ENCODE peak calls at places on chromosomes 13 and 19, in six cellular contexts. One of them, this sample, is unnamed.

GRCh38 chr13:93959796-93960533 is 519.5 kb downstream of the DCT start:
- DNase-seq in IMR-90: peak
- DNase-seq in GM12878: no peak
- DNase-seq in suprapubic skin: no peak
- DNase-seq in ovary: no peak
- DNase-seq in transverse colon: no peak
- DNase-seq in this sample: no peak

GRCh38 chr13:102020611-102021216 is 381.1 kb downstream of the FGF14 start:
- DNase-seq in transverse colon: no peak
- DNase-seq in suprapubic skin: no peak
- DNase-seq in IMR-90: no peak
- DNase-seq in ovary: no peak
- DNase-seq in GM12878: no peak
- DNase-seq in this sample: no peak

GRCh38 chr13:110409581-110409992 is 102.5 kb downstream of the COL4A2 start:
- DNase-seq in IMR-90: peak
- DNase-seq in transverse colon: no peak
- DNase-seq in suprapubic skin: no peak
- DNase-seq in ovary: no peak
- DNase-seq in GM12878: no peak
- DNase-seq in this sample: no peak

GRCh38 chr19:55210120-55210493 is 806 bp upstream of the PTPRH start:
- DNase-seq in GM12878: no peak
- DNase-seq in IMR-90: peak
- DNase-seq in ovary: no peak
- DNase-seq in suprapubic skin: no peak
- DNase-seq in transverse colon: no peak
- DNase-seq in this sample: no peak

GRCh38 chr13:44191504-44192171 is 182.0 kb upstream of the SERP2 start:
- DNase-seq in suprapubic skin: no peak
- DNase-seq in GM12878: no peak
- DNase-seq in ovary: peak
- DNase-seq in transverse colon: peak
- DNase-seq in IMR-90: peak
- DNase-seq in this sample: peak

GRCh38 chr13:111387945-111388600 is 67.6 kb downstream of the TEX29 start:
- DNase-seq in GM12878: no peak
- DNase-seq in suprapubic skin: no peak
- DNase-seq in transverse colon: no peak
- DNase-seq in ovary: no peak
- DNase-seq in IMR-90: no peak
- DNase-seq in this sample: no peak

GRCh38 chr13:112172641-112173171 is 105.8 kb downstream of the SOX1 start:
- DNase-seq in suprapubic skin: no peak
- DNase-seq in GM12878: no peak
- DNase-seq in ovary: no peak
- DNase-seq in IMR-90: no peak
- DNase-seq in transverse colon: no peak
- DNase-seq in this sample: no peak

GRCh38 chr13:26308250-26308649 is 54.3 kb downstream of the CDK8 start:
- DNase-seq in suprapubic skin: no peak
- DNase-seq in GM12878: no peak
- DNase-seq in transverse colon: no peak
- DNase-seq in IMR-90: no peak
- DNase-seq in ovary: no peak
- DNase-seq in this sample: no peak

GRCh38 chr13:83184819-83185218 is 697.5 kb downstream of the SLITRK1 start:
- DNase-seq in IMR-90: peak
- DNase-seq in GM12878: no peak
- DNase-seq in transverse colon: no peak
- DNase-seq in suprapubic skin: no peak
- DNase-seq in ovary: no peak
- DNase-seq in this sample: no peak

GRCh38 chr13:59510377-59510776 is 653.4 kb downstream of the DIAPH3 start:
- DNase-seq in suprapubic skin: no peak
- DNase-seq in IMR-90: no peak
- DNase-seq in transverse colon: no peak
- DNase-seq in GM12878: no peak
- DNase-seq in ovary: no peak
- DNase-seq in this sample: no peak

GRCh38 chr19:16188521-16188920 is 3.3 kb downstream of the FAM32A start:
- DNase-seq in IMR-90: no peak
- DNase-seq in transverse colon: no peak
- DNase-seq in suprapubic skin: no peak
- DNase-seq in ovary: no peak
- DNase-seq in GM12878: no peak
- DNase-seq in this sample: no peak

GRCh38 chr19:16180611-16181010 is 4.6 kb upstream of the FAM32A start:
- DNase-seq in suprapubic skin: no peak
- DNase-seq in GM12878: no peak
- DNase-seq in transverse colon: no peak
- DNase-seq in IMR-90: peak
- DNase-seq in ovary: no peak
- DNase-seq in this sample: no peak

GRCh38 chr19:16184665-16185122 is 516 bp upstream of the FAM32A start:
- DNase-seq in suprapubic skin: no peak
- DNase-seq in ovary: no peak
- DNase-seq in IMR-90: no peak
- DNase-seq in transverse colon: no peak
- DNase-seq in GM12878: no peak
- DNase-seq in this sample: no peak

GRCh38 chr19:16185925-16186234 is 670 bp downstream of the FAM32A start:
- DNase-seq in suprapubic skin: no peak
- DNase-seq in IMR-90: no peak
- DNase-seq in GM12878: no peak
- DNase-seq in transverse colon: no peak
- DNase-seq in ovary: no peak
- DNase-seq in this sample: peak

GRCh38 chr19:16185123-16185924 is at the start of gene FAM32A:
- DNase-seq in suprapubic skin: peak
- DNase-seq in GM12878: peak
- DNase-seq in IMR-90: peak
- DNase-seq in ovary: peak
- DNase-seq in transverse colon: peak
- DNase-seq in this sample: peak
- TF ChIP-seq POLR2A in suprapubic skin: no peak
- TF ChIP-seq POLR2A in GM12878: peak
- TF ChIP-seq POLR2A in IMR-90: peak
- TF ChIP-seq POLR2A in ovary: peak
- TF ChIP-seq POLR2A in transverse colon: peak
- TF ChIP-seq POLR2A in this sample: peak

DNA sequence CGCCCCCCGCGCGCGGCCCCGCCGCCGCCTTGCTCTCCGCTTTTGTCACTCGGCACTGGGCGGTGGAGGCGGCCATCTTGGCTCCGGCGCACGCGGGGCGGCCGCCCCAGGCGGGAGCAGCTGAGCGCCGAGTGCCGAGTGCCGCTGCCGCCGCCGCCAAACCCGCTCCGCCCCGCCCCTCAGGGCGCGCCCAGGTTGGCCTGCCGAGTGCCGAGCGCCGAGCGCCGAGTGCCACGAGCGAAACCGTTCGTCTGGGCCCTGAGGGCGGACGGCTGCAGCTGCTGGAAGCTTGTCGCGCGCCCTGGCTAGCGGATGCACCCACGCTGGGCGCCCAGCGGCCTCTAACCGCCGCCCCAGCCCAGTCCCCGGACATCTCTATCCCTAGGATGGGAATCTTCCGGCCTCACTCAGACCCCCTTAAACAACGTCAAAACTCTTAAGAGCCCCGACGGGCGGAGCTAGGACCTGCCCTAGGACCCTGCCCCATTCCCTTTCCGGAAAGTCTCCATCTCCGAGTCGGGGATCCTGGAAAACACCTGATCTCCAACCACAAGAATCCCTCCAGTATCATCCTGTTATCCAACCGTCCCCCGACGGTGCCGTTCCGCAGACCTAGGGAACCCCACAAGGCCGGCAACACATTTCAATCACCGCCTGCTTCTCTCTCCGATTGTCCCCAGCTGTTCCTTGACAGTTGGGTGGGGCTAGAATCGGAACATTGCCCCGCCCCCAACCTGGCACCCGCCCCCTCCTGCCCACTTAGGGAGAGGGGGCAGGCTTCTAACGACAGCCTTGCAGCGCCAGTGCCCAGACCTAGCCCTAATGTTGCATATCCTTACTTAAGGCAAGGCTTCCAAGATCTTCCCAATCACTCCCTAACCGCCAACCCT is 14.1 kb upstream of the AKAP8L start:
- DNase-seq in IMR-90: peak
- DNase-seq in ovary: peak
- DNase-seq in suprapubic skin: peak
- DNase-seq in transverse colon: peak
- DNase-seq in GM12878: peak
- DNase-seq in this sample: peak
- TF ChIP-seq POLR2A in IMR-90: peak
- TF ChIP-seq POLR2A in ovary: peak
- TF ChIP-seq POLR2A in suprapubic skin: no peak
- TF ChIP-seq POLR2A in transverse colon: no peak
- TF ChIP-seq POLR2A in GM12878: peak
- TF ChIP-seq POLR2A in this sample: peak

DNA sequence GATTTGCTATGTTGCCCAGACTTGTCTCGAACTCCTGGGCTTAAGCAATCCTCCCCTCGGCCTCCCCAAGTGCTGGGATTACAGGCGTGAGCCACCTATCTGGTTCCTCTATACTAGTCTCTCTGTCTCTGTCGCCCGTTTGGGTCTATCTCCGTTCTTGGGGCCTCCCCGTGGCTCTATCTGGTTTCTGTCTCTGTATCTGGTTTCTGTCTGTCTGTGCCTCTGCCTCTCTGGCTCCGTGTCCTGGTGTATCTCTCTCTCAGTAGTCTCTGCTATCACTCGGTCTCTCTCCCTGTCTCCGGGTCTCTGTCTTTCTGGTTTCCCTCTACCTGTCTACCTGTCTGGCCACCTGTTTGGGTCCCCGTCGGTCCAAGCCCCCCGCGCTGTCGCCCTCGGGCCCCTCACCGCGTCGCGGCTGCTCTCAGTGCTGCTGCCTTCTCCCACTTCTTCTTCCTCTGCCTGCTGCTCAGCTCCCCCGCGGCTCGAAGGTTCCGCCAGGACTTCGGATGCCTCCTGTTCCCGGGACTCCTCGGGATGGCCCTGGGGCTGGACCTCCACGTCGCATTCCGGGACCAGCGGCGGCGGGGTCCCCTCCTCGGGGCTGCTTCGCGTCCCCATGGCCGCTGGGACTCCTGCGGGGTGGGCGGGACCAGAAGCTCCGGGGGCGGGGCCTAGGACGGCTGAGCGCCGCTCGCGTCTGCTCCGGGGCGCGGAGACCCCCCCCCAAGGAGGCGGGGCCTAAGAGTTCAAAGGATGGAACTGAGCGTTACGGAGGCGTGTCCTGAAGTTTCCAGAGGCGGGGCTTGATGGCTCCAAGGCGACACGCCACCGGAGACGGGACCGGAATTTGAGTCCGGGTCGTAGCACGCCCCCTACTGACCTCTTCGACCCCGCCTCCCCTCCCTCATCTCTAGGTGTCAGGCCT is 783 bp downstream of the PHLDB3 start:
- DNase-seq in transverse colon: peak
- DNase-seq in GM12878: peak
- DNase-seq in ovary: peak
- DNase-seq in suprapubic skin: peak
- DNase-seq in IMR-90: peak
- DNase-seq in this sample: peak
- TF ChIP-seq POLR2A in transverse colon: peak
- TF ChIP-seq POLR2A in GM12878: peak
- TF ChIP-seq POLR2A in ovary: peak
- TF ChIP-seq POLR2A in suprapubic skin: no peak
- TF ChIP-seq POLR2A in IMR-90: peak
- TF ChIP-seq POLR2A in this sample: peak

GRCh38 chr19:33413868-33414666 is 40.6 kb downstream of the CEBPG start:
- DNase-seq in ovary: no peak
- DNase-seq in suprapubic skin: no peak
- DNase-seq in IMR-90: no peak
- DNase-seq in GM12878: no peak
- DNase-seq in transverse colon: no peak
- DNase-seq in this sample: no peak
- TF ChIP-seq POLR2A in ovary: no peak
- TF ChIP-seq POLR2A in suprapubic skin: no peak
- TF ChIP-seq POLR2A in IMR-90: no peak
- TF ChIP-seq POLR2A in GM12878: no peak
- TF ChIP-seq POLR2A in transverse colon: no peak
- TF ChIP-seq POLR2A in this sample: no peak

GRCh38 chr19:1354496-1355257 is 29.0 kb upstream of the NDUFS7 start:
- DNase-seq in transverse colon: peak
- DNase-seq in IMR-90: peak
- DNase-seq in ovary: peak
- DNase-seq in GM12878: no peak
- DNase-seq in suprapubic skin: peak
- DNase-seq in this sample: peak
- TF ChIP-seq POLR2A in transverse colon: peak
- TF ChIP-seq POLR2A in IMR-90: peak
- TF ChIP-seq POLR2A in ovary: peak
- TF ChIP-seq POLR2A in GM12878: peak
- TF ChIP-seq POLR2A in suprapubic skin: no peak
- TF ChIP-seq POLR2A in this sample: peak

GRCh38 chr19:43479226-43479625 is 13.8 kb upstream of the LYPD3 start:
- DNase-seq in ovary: no peak
- DNase-seq in transverse colon: no peak
- DNase-seq in GM12878: no peak
- DNase-seq in suprapubic skin: no peak
- DNase-seq in IMR-90: no peak
- DNase-seq in this sample: no peak

GRCh38 chr19:43480574-43480973 is 15.2 kb upstream of the LYPD3 start:
- DNase-seq in GM12878: no peak
- DNase-seq in IMR-90: no peak
- DNase-seq in transverse colon: no peak
- DNase-seq in suprapubic skin: no peak
- DNase-seq in ovary: no peak
- DNase-seq in this sample: no peak

GRCh38 chr19:43481701-43482100 is 16.3 kb upstream of the LYPD3 start:
- DNase-seq in IMR-90: no peak
- DNase-seq in GM12878: no peak
- DNase-seq in ovary: no peak
- DNase-seq in transverse colon: no peak
- DNase-seq in suprapubic skin: no peak
- DNase-seq in this sample: no peak

GRCh38 chr19:43478323-43478722 is 12.9 kb upstream of the LYPD3 start:
- DNase-seq in IMR-90: no peak
- DNase-seq in GM12878: no peak
- DNase-seq in ovary: no peak
- DNase-seq in suprapubic skin: no peak
- DNase-seq in transverse colon: no peak
- DNase-seq in this sample: no peak

DNA sequence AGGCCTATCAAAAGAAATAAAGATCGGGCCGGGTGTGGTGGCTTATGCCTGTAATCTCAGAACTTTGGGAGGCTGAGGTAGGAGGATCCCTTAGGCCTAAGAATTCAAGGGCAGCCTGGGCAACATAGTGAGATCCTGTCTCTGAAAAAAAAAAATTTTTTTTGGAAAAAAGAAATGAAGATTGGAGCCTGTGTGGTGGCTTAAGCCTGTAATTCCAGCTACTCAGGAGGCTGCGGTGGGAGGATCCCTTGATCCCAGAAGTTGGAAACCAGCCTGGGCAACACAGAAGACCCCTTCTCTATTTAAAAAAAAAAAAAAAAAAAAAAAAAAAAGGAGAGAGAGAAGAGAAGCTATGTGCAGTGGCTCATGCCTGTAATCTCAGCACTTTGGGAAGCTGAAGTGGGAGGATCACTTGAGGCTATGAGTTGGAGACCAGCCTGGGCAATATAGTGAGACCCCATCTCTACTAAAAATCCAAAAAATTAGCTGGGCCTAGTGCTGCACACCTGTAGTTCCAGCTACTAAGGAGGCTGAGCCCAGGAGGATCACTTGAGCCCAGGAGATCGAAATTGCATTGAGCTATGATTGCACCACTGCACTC is 14.7 kb upstream of the LYPD3 start:
- DNase-seq in transverse colon: no peak
- DNase-seq in GM12878: no peak
- DNase-seq in ovary: no peak
- DNase-seq in suprapubic skin: no peak
- DNase-seq in IMR-90: no peak
- DNase-seq in this sample: no peak
- TF ChIP-seq POLR2A in transverse colon: no peak
- TF ChIP-seq POLR2A in GM12878: no peak
- TF ChIP-seq POLR2A in ovary: no peak
- TF ChIP-seq POLR2A in suprapubic skin: no peak
- TF ChIP-seq POLR2A in IMR-90: no peak
- TF ChIP-seq POLR2A in this sample: no peak